ENCODE peak calls at places on chromosomes 3 and 15, in four cellular contexts. E, L, G and R are unnamed samples.

GRCh38 chr3:193943200-193943599 is 192.7 kb upstream of the HES1 start:
- DNase-seq in E (no peak), L (peak; percentile 5), G (no peak), R (no peak)

GRCh38 chr3:179688847-179689246 is 36.0 kb downstream of the USP13 start:
- DNase-seq in E (no peak), L (no peak), G (no peak), R (no peak)

GRCh38 chr15:33468740-33469139 is 158.0 kb downstream of the RYR3 start:
- DNase-seq in E (no peak), L (no peak), G (no peak), R (peak; percentile 2)

GRCh38 chr15:40826123-40827075 is 2.1 kb downstream of the PPP1R14D start:
- DNase-seq in E (no peak), L (peak; percentile 43), G (peak; percentile 66), R (no peak)

GRCh38 chr3:183287301-183287971 is 34.4 kb downstream of the B3GNT5 start:
- DNase-seq in E (no peak), L (no peak), G (peak; percentile 71), R (no peak)

GRCh38 chr15:91517491-91518200 is 335.9 kb upstream of the SLCO3A1 start:
- DNase-seq in E (no peak), L (no peak), G (no peak), R (no peak)

GRCh38 chr15:78949461-78949860 is 4.6 kb upstream of the CTSH start:
- DNase-seq in E (no peak), L (no peak), G (no peak), R (no peak)

GRCh38 chr3:23645533-23646196 is 160.1 kb upstream of the UBE2E1 start:
- DNase-seq in E (no peak), L (no peak), G (no peak), R (no peak)

GRCh38 chr3:45554001-45554691 is 40.4 kb upstream of the LIMD1 start:
- DNase-seq in E (no peak), L (no peak), G (peak; percentile 71), R (no peak)

GRCh38 chr3:152438706-152439105 is 170.0 kb downstream of the MBNL1 start:
- DNase-seq in E (no peak), L (no peak), G (no peak), R (no peak)

GRCh38 chr3:113697192-113698090 is 999 bp upstream of the USF3 start:
- DNase-seq in E (peak; percentile 36), L (peak; percentile 7), G (peak; percentile 17), R (no peak)

GRCh38 chr3:45595364-45596154 is 1.0 kb downstream of the LIMD1 start:
- DNase-seq in E (no peak), L (no peak), G (peak; percentile 32), R (no peak)

GRCh38 chr3:152879130-152879789 is 44.3 kb downstream of the P2RY1 start:
- DNase-seq in E (no peak), L (no peak), G (no peak), R (no peak)

DNA sequence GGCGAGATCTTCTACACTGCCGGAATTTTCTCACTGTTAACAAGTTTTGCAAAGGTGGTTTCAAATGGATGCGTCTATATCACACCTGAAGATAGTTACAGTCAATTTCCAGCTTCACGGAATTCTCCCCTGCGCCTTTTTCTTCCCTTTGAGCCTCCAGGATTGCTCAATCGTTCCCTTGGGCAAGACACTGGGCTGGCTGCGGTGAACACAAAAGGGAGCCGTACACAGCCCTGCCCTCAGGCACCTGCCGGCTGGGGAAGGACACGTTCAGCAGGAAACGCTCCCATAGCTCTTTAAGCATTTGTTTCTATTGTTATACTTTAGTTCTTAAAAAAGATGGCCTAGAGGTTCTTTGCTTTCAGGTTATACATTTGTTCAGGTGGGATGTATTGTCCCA is 85.7 kb downstream of the C3orf70 start:
- DNase-seq in E (no peak), L (no peak), G (no peak), R (peak; percentile 29)
- TF ChIP-seq MAFK in E (no peak), L (no peak), G (no peak), R (no peak)

GRCh38 chr3:72013104-72013503 is 228.2 kb upstream of the PROK2 start:
- DNase-seq in E (no peak), L (no peak), G (no peak), R (no peak)

GRCh38 chr3:72010044-72010443 is 225.1 kb upstream of the PROK2 start:
- DNase-seq in E (no peak), L (no peak), G (no peak), R (no peak)

GRCh38 chr3:72008226-72008996 is 223.5 kb upstream of the PROK2 start:
- DNase-seq in E (no peak), L (no peak), G (peak; percentile 39), R (no peak)

GRCh38 chr3:72012376-72012775 is 227.4 kb upstream of the PROK2 start:
- DNase-seq in E (no peak), L (no peak), G (no peak), R (no peak)

DNA sequence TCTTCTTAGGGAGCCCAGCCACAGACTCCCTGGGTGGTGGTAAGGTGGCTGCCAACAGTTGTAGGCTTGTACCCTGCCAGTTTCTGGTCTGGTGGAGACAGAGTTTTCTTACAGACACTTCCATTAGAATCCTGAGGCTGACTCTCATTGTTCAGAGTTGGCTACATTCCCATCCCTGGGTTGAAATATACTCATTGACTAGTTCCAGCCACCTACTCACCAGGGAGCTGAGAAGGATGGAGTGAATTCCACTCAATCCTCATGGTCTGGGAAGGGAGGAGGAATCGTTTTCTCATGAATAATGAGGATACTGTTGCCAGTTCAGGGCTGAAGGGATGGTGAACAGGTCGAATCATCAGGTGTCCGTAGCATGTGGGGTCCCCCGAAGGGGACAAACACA is 226.5 kb upstream of the PROK2 start:
- DNase-seq in E (no peak), L (no peak), G (no peak), R (no peak)
- TF ChIP-seq EP300 in E (no peak), L (no peak), G (no peak), R (no peak)

DNA sequence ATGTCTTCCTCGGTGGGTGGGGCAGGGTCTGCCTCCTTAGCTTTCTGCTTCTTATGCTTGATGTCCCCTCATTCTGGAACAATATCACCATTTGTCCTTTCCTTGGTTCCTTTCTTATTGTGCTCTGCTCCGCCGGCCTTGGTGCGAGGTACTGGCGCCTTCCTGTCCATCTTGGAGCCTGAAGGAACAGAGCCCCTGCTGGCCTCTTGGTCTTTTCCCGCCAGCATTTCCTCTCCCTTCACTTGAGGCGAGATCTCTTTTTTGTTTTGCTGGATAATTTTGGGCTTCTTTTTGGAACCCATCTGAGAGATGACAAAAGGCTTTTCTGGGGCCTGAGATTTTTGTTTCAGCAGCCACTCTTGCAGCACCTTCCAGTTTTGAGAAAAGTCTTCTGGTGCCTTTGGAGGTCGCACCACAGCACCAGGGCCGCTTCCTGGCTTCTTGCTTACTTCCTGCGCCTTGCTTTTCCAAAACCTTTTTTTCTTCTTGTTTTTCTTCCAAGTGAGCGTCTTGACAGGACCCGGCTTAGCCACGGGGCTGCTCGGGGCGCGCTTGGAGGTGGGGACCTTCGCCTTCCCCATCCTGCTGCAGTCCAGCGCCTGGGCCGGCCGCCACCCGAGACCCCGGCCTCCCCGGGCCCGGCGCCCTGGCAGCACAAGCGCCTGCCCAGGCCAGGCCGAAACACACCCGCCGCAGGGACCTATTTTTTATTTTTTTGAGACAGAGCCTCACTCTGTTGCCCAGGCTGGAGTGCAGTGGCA is 127.1 kb downstream of the KLF13 start:
- DNase-seq in E (no peak), L (no peak), G (no peak), R (no peak)
- TF ChIP-seq MAFK in E (no peak), L (no peak), G (no peak), R (no peak)

GRCh38 chr3:168248383-168249047 is 152.8 kb upstream of the GOLIM4 start:
- DNase-seq in E (peak; percentile 0), L (no peak), G (no peak), R (peak; percentile 65)

GRCh38 chr3:168251371-168251770 is 155.6 kb upstream of the GOLIM4 start:
- DNase-seq in E (no peak), L (peak; percentile 5), G (no peak), R (no peak)

GRCh38 chr3:168249539-168250414 is 154.1 kb upstream of the GOLIM4 start:
- DNase-seq in E (peak; percentile 34), L (peak; percentile 54), G (peak; percentile 2), R (peak; percentile 89)

GRCh38 chr3:168249048-168249538 is 153.4 kb upstream of the GOLIM4 start:
- DNase-seq in E (peak; percentile 2), L (no peak), G (no peak), R (no peak)

DNA sequence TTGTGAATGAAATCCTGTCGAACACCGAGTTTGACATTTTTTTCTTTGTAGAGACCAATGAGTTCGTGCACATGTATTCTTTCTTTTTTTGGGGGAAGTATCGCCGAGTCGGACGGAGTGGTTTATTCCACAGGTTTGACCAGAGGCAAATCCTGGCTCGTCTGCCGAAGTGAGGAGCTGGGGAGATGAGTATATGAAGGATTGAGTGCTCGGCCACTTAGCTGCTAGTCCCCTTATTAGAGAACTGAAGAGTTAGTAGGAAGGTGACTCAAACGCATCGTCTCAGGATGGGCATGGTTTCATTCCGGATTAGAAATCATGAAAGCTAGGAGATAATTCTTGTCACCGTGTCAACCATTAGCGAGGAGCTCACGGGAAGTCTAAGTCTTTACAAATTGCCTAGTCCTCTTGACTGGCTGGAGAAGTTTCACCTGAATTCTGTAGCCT is 154.7 kb upstream of the GOLIM4 start:
- DNase-seq in E (no peak), L (no peak), G (no peak), R (no peak)
- TF ChIP-seq EP300 in E (no peak), L (no peak), G (no peak), R (no peak)

GRCh38 chr3:87413821-87414220 is 137.4 kb upstream of the POU1F1 start:
- DNase-seq in E (no peak), L (no peak), G (no peak), R (no peak)

GRCh38 chr3:87410110-87410509 is 133.7 kb upstream of the POU1F1 start:
- DNase-seq in E (no peak), L (no peak), G (no peak), R (no peak)
- TF ChIP-seq MAFK in E (no peak), L (no peak), G (no peak), R (no peak)

DNA sequence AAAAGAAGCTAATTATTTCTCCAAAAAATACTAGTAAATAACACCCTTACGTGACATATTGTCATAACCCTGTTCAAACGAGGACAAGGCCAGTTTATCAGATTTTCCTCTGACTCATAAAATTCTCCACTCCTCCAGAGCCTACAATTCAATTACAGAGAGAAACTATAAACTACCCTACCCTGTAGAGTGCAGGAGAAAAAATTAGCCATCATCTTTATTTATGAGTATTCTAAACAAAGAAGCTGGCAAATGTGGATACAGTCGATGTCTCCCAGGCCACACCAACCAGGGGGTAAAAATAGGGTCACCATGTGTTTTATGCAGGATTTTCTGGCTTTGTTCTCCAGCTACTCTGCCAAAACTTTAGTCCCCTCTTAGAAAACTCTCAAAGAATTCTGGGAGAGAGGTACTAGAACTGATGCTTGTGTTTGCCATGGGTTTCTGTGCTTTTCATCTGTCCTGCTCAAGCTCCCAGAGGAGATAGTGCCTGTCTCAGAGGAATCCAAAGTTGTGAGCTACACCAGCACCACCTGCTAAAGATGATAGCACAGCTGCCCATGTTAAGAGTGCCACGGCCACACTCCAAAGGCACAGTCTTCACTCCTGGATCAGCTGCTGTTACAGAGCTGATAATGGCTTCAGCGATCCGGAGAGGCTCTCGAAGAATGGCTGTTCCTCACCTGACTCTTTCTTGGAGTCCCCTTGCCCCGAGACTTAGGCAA is 150.2 kb downstream of the IMPG2 start:
- DNase-seq in E (no peak), L (no peak), G (peak; percentile 18), R (no peak)
- TF ChIP-seq EP300 in E (no peak), L (no peak), G (no peak), R (no peak)

GRCh38 chr3:146221276-146221675 is 29.6 kb downstream of the PLSCR4 start:
- DNase-seq in E (no peak), L (peak; percentile 3), G (no peak), R (no peak)
- TF ChIP-seq MAFK in E (no peak), L (no peak), G (no peak), R (no peak)